ENCODE peak calls at places on chromosomes 5 and 9, in seven cellular contexts. R is bronchial epithelial cell; V is GM23248; F is AG10803; M is NCI-H1105 treated with DMSO at 0.1 percent for 48 hours; Z is stimulated activated CD8-positive, alpha-beta memory T cell treated with anti-CD3 and anti-CD28 coated beads, Interleukin-7, amount 100 ng/mL, for 24 hours; U is sigmoid colon. N is an unnamed sample.

GRCh38 chr9:93290495-93291434 is 106.8 kb downstream of the WNK2 start:
- DNase-seq in R (no peak), V (no peak), F (no peak), M (no peak), Z (no peak), U (no peak), N (no peak)

GRCh38 chr5:40841068-40841805 is at the start of gene CARD6:
- DNase-seq in R (peak; percentile 77), V (peak; percentile 56), F (peak; percentile 25), M (no peak), Z (no peak), U (no peak), N (no peak)

GRCh38 chr5:155129513-155129880 is 115.9 kb downstream of the KIF4B start:
- DNase-seq in R (peak; percentile 75), V (no peak), F (no peak), M (no peak), Z (no peak), U (no peak), N (no peak)

GRCh38 chr5:72955143-72955767 is 586 bp upstream of the FCHO2 start:
- DNase-seq in R (peak; percentile 57), V (no peak), F (no peak), M (peak; percentile 22), Z (no peak), U (peak; percentile 91), N (no peak)

GRCh38 chr5:59770953-59771352 is 122.6 kb downstream of the PDE4D start:
- DNase-seq in R (no peak), V (no peak), F (no peak), M (no peak), Z (no peak), U (no peak), N (no peak)

GRCh38 chr5:72209515-72210115 is 102.3 kb downstream of the MAP1B start:
- DNase-seq in R (no peak), V (peak; percentile 29), F (peak; percentile 27), M (peak; percentile 89), Z (no peak), U (peak; percentile 83), N (peak; percentile 75)

GRCh38 chr5:61933787-61934626 is 372.0 kb upstream of the KIF2A start:
- DNase-seq in R (peak; percentile 71), V (peak; percentile 59), F (peak; percentile 42), M (peak; percentile 81), Z (no peak), U (no peak), N (peak; percentile 17)

GRCh38 chr5:122608222-122608621 is 166.7 kb upstream of the SNX2 start:
- DNase-seq in R (peak; percentile 46), V (no peak), F (no peak), M (no peak), Z (no peak), U (no peak), N (no peak)

GRCh38 chr5:4518924-4519660 is 621.0 kb upstream of the ADAMTS16 start:
- DNase-seq in R (no peak), V (no peak), F (no peak), M (peak; percentile 85), Z (no peak), U (no peak), N (no peak)

GRCh38 chr9:127927457-127928231 is 2.9 kb downstream of the PIP5KL1 start:
- DNase-seq in R (peak; percentile 64), V (peak; percentile 55), F (no peak), M (peak; percentile 65), Z (no peak), U (no peak), N (no peak)

GRCh38 chr5:132812949-132813598 is at the start of gene SOWAHA:
- DNase-seq in R (no peak), V (no peak), F (no peak), M (peak; percentile 47), Z (no peak), U (peak; percentile 56), N (no peak)

GRCh38 chr5:97528941-97529340 is 345.9 kb upstream of the RIOK2 start:
- DNase-seq in R (no peak), V (peak; percentile 82), F (peak; percentile 78), M (peak; percentile 29), Z (no peak), U (no peak), N (peak; percentile 10)

GRCh38 chr5:126542441-126542840 is 52.6 kb downstream of the ALDH7A1 start:
- DNase-seq in R (no peak), V (no peak), F (no peak), M (no peak), Z (no peak), U (no peak), N (no peak)

GRCh38 chr9:8799231-8800014 is 999.8 kb upstream of the DMAC1 start:
- DNase-seq in R (no peak), V (no peak), F (no peak), M (no peak), Z (no peak), U (no peak), N (no peak)

GRCh38 chr5:110414360-110414759 is 312.1 kb downstream of the TMEM232 start:
- DNase-seq in R (no peak), V (peak; percentile 66), F (peak; percentile 42), M (no peak), Z (no peak), U (no peak), N (no peak)

GRCh38 chr9:81382281-81382680 is 307.1 kb downstream of the TLE1 start:
- DNase-seq in R (no peak), V (no peak), F (no peak), M (no peak), Z (no peak), U (no peak), N (no peak)

N was measured in NCI-H446 treated with DMSO at 0.1 percent for 48 hours.